ENCODE peak calls at places on chromosomes 5 and 9, in six cellular contexts. D, K, W, P, A and O are unnamed samples.

GRCh38 chr9:93678199-93679019 is 102.0 kb downstream of the PHF2 start:
- DNase-seq in D (peak; percentile 1), K (no peak), W (no peak), P (no peak), A (peak; percentile 13), O (no peak)

GRCh38 chr9:22098636-22099332 is 89.7 kb upstream of the CDKN2B start:
- DNase-seq in D (no peak), K (no peak), W (no peak), P (no peak), A (no peak), O (no peak)

GRCh38 chr9:136952354-136952855 is 332 bp downstream of the LCN12 start:
- DNase-seq in D (no peak), K (no peak), W (no peak), P (no peak), A (no peak), O (no peak)

GRCh38 chr5:74185599-74185998 is 454.9 kb downstream of the ENC1 start:
- DNase-seq in D (no peak), K (no peak), W (no peak), P (no peak), A (no peak), O (no peak)

GRCh38 chr5:29197636-29198035 is 1995.8 kb upstream of the CDH6 start:
- DNase-seq in D (no peak), K (no peak), W (no peak), P (no peak), A (no peak), O (no peak)

GRCh38 chr5:142777858-142778257 is 7.7 kb downstream of the ARHGAP26 start:
- DNase-seq in D (no peak), K (no peak), W (no peak), P (no peak), A (no peak), O (no peak)

GRCh38 chr5:32866138-32866537 is 155.0 kb downstream of the NPR3 start:
- DNase-seq in D (no peak), K (no peak), W (no peak), P (no peak), A (no peak), O (no peak)

GRCh38 chr5:102603670-102604069 is 104.9 kb upstream of the SLCO6A1 start:
- DNase-seq in D (no peak), K (no peak), W (no peak), P (no peak), A (no peak), O (no peak)

GRCh38 chr5:95375591-95375990 is 15.6 kb upstream of the FAM81B start:
- DNase-seq in D (no peak), K (no peak), W (no peak), P (no peak), A (no peak), O (no peak)

DNA sequence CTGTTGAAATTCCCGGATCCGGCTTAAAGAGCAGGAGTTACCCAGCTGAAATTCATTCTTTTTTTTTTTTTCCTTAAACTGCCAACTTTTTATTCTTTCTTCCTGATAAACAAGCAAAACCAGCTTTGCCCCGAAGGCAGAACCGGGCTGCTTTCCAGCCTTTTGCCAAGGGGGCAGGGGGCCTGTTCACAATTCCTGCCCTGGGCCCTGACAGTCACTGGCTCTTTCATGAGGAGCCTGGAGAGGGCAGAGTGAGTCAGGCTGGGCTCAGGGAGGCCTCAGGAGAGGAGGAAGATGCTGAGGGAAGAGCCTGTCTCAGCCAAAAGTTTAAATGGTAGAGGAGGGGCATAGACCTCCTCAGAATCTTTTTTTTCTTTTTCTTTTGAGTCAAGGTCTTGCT is 4.8 kb downstream of the GLIPR2 start:
- DNase-seq in D (no peak), K (no peak), W (no peak), P (no peak), A (peak; percentile 58), O (no peak)
- TF ChIP-seq CTCF in D (no peak), K (no peak), W (peak; percentile 35), P (no peak), A (no peak), O (no peak)

DNA sequence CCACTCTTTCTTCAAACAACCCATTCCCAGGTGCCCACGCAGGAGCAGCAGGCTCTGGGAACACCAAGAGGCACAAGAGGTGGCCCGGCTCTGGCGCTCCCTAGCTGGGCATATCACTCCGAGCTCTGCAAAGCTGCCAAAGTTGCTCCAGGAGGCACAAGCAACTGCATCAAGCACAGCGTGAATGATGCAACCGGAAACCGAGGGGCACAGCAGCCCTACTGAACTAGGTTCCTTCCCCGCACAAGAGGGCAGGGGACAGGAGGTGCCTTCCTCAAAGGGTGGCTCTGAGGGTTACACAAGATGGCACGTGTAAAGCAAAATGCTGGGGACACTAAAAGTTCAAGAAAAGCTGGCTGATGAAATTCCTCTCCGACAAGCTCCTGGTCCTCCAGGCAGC is 23.0 kb downstream of the PSMB7 start:
- DNase-seq in D (no peak), K (no peak), W (no peak), P (peak; percentile 100), A (no peak), O (no peak)
- TF ChIP-seq CTCF in D (no peak), K (no peak), W (no peak), P (no peak), A (no peak), O (no peak)

DNA sequence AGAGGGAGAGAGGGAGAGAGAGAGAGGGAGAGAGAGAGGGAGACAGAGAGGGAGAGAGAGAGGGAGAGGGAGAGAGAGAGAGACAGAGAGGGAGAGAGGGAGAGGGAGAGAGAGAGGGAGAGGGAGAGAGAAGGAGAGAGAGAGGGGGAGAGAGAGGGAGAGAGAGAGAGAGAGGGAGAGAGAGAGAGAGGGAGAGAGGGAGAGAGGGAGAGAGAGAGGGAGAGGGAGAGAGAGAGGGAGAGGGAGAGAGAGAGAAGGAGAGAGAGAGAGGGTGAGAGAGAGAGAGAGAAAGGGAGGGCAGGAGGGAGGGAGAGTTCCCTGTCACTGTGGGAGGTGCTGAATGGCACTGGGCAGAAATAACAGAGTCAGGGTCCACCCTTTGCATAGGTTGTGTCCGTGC is 29.9 kb downstream of the ADAMTSL2 start:
- DNase-seq in D (no peak), K (no peak), W (no peak), P (no peak), A (no peak), O (no peak)
- TF ChIP-seq CTCF in D (no peak), K (no peak), W (no peak), P (no peak), A (no peak), O (no peak)

GRCh38 chr9:99947395-99947794 is 40.9 kb downstream of the STX17 start:
- DNase-seq in D (no peak), K (no peak), W (no peak), P (no peak), A (no peak), O (no peak)
- TF ChIP-seq CTCF in D (peak; percentile 60), K (no peak), W (no peak), P (no peak), A (no peak), O (no peak)

GRCh38 chr5:149550267-149550582 is 1.0 kb downstream of the CSNK1A1 start:
- DNase-seq in D (no peak), K (no peak), W (no peak), P (peak; percentile 58), A (no peak), O (no peak)

GRCh38 chr5:149552761-149553160 is 1.5 kb upstream of the CSNK1A1 start:
- DNase-seq in D (no peak), K (no peak), W (no peak), P (no peak), A (no peak), O (no peak)

GRCh38 chr5:149550608-149551226 is 522 bp downstream of the CSNK1A1 start:
- DNase-seq in D (peak; percentile 15), K (peak; percentile 20), W (no peak), P (no peak), A (no peak), O (peak; percentile 33)

GRCh38 chr5:149551227-149552037 is at the start of gene CSNK1A1:
- DNase-seq in D (peak; percentile 98), K (peak; percentile 98), W (peak; percentile 94), P (peak; percentile 98), A (peak; percentile 98), O (peak; percentile 99)

GRCh38 chr5:149552038-149552494 is 827 bp upstream of the CSNK1A1 start:
- DNase-seq in D (no peak), K (no peak), W (no peak), P (no peak), A (no peak), O (no peak)
- TF ChIP-seq CTCF in D (no peak), K (no peak), W (no peak), P (no peak), A (no peak), O (no peak)

GRCh38 chr5:18329346-18329745 is 695.1 kb downstream of the TAF11L14 start:
- DNase-seq in D (no peak), K (no peak), W (no peak), P (no peak), A (no peak), O (no peak)
- TF ChIP-seq CTCF in D (no peak), K (no peak), W (no peak), P (no peak), A (no peak), O (no peak)